ENCODE peak calls at places on chromosomes 6 and 20, in seven cellular contexts. I is fibroblast of lung, Y is OCI-LY7, K is mesothelial cell of epicardium, T is uterus, C is cardiac fibroblast, A is esophagus squamous epithelium. U is an unnamed sample.

GRCh38 chr20:62236674-62236996 is 1.7 kb upstream of the OSBPL2 start:
- DNase-seq in T (no peak), A (no peak), Y (no peak), I (no peak), K (no peak), C (no peak), U (no peak)

GRCh38 chr6:151044465-151045441 is 179.3 kb downstream of the MTHFD1L start:
- DNase-seq in K (no peak), C (peak), Y (no peak), I (peak), T (peak), A (no peak), U (peak)

GRCh38 chr6:56927538-56928453 is 27.1 kb upstream of the BEND6 start:
- DNase-seq in I (peak), T (no peak), K (no peak), Y (peak), A (no peak), C (no peak), U (no peak)

GRCh38 chr6:40957616-40958492 is 81.2 kb downstream of the UNC5CL start:
- DNase-seq in C (peak), A (no peak), T (no peak), K (no peak), Y (no peak), I (peak), U (no peak)

GRCh38 chr6:169839029-169839481 is 87.6 kb downstream of the ERMARD start:
- DNase-seq in I (no peak), T (no peak), K (peak), Y (no peak), C (no peak), A (no peak), U (no peak)

GRCh38 chr20:36305602-36306556 is at the start of gene DLGAP4:
- DNase-seq in C (no peak), K (no peak), T (no peak), I (no peak), A (no peak), Y (no peak), U (no peak)

GRCh38 chr20:44866703-44867335 is 18.7 kb upstream of the YWHAB start:
- DNase-seq in A (no peak), T (no peak), I (no peak), K (no peak), C (no peak), Y (no peak), U (no peak)

GRCh38 chr6:163199371-163199770 is 215.1 kb upstream of the QKI start:
- DNase-seq in I (no peak), K (no peak), Y (no peak), A (no peak), C (no peak), T (no peak), U (no peak)

GRCh38 chr20:36066777-36067176 is 87.8 kb upstream of the EPB41L1 start:
- DNase-seq in A (no peak), I (no peak), K (no peak), C (no peak), Y (no peak), T (no peak), U (no peak)

GRCh38 chr6:19879663-19880062 is 42.5 kb downstream of the ID4 start:
- DNase-seq in C (no peak), I (no peak), T (no peak), A (no peak), K (no peak), Y (no peak), U (no peak)

GRCh38 chr20:5719861-5720401 is 30.3 kb upstream of the SHLD1 start:
- DNase-seq in C (peak), Y (no peak), A (no peak), I (peak), K (no peak), T (no peak), U (no peak)

GRCh38 chr6:31126416-31127175 is 6.3 kb upstream of the CDSN start:
- DNase-seq in I (no peak), C (no peak), Y (no peak), K (no peak), A (no peak), T (no peak), U (no peak)

GRCh38 chr20:29301624-29302259 is 1955.7 kb upstream of the DEFB115 start:
- DNase-seq in K (no peak), T (no peak), I (no peak), A (no peak), C (no peak), Y (no peak), U (no peak)

GRCh38 chr6:80338201-80338836 is 231.8 kb downstream of the BCKDHB start:
- DNase-seq in A (no peak), K (peak), I (no peak), Y (peak), T (peak), C (peak), U (peak)

GRCh38 chr20:58017237-58017969 is 211.1 kb downstream of the ANKRD60 start:
- DNase-seq in C (no peak), T (no peak), I (peak), A (no peak), K (no peak), Y (no peak), U (no peak)

GRCh38 chr20:63517376-63518309 is 2.9 kb upstream of the PPDPF start:
- DNase-seq in C (no peak), T (no peak), Y (no peak), A (no peak), K (no peak), I (no peak), U (no peak)

GRCh38 chr6:29965873-29966601 is 23.7 kb downstream of the HLA-A start:
- DNase-seq in I (peak), T (peak), Y (peak), A (no peak), C (peak), K (no peak), U (peak)

GRCh38 chr20:14960837-14961236 is 623.4 kb upstream of the FLRT3 start:
- DNase-seq in C (no peak), Y (no peak), T (no peak), K (no peak), I (no peak), A (no peak), U (no peak)

GRCh38 chr6:124131779-124132178 is 328.1 kb downstream of the NKAIN2 start:
- DNase-seq in Y (no peak), K (no peak), I (no peak), A (no peak), C (no peak), T (no peak), U (no peak)

GRCh38 chr20:62358171-62358719 is 8.9 kb downstream of the LAMA5 start:
- DNase-seq in I (no peak), T (peak), Y (peak), C (no peak), K (no peak), A (no peak), U (peak)

GRCh38 chr6:101806241-101806640 is 412.7 kb downstream of the GRIK2 start:
- DNase-seq in I (peak), A (no peak), K (no peak), T (no peak), C (peak), Y (no peak), U (no peak)

GRCh38 chr6:165055231-165055630 is 254.2 kb downstream of the C6orf118 start:
- DNase-seq in I (peak), Y (no peak), K (no peak), C (peak), A (no peak), T (no peak), U (no peak)

GRCh38 chr6:122798099-122798641 is 9.1 kb downstream of the SMPDL3A start:
- DNase-seq in T (no peak), C (peak), Y (no peak), A (no peak), I (peak), K (no peak), U (no peak)

GRCh38 chr6:109896333-109896732 is 81.8 kb upstream of the GPR6 start:
- DNase-seq in C (peak), T (no peak), I (peak), K (no peak), A (no peak), Y (no peak), U (no peak)

GRCh38 chr6:80742481-80742880 is 636.0 kb downstream of the BCKDHB start:
- DNase-seq in Y (peak), I (peak), K (no peak), C (peak), T (no peak), A (no peak), U (no peak)

GRCh38 chr6:24227556-24227955 is 101.5 kb downstream of the NRSN1 start:
- DNase-seq in Y (no peak), C (no peak), T (no peak), I (no peak), A (no peak), K (no peak), U (no peak)

DNA sequence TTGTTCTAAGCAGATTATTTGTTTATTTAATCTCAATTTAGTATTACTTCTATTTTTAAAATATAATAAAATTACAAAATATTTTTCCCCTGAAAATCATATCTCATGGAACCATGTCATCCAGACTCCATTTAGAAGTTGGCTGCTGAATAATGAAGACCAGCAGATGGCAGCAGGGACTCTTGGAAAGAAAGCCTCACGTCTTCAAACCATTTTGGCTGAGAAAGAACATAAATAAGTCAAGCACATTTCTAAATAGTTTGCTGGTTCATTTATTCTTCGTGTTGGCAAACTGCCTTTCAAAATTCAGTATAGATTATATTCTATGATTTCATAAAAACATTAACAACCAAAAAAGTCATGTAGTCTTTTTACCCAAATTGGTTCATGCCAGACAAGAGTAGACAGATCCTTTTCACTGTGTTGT is 71.7 kb downstream of the RCAN2 start:
- DNase-seq in A (no peak), K (peak), T (peak), C (peak), Y (peak), I (peak), U (no peak)
- TF ChIP-seq CTCF in A (peak), K (peak), T (peak), C (peak), Y (peak), I (peak), U (peak)

GRCh38 chr6:7899046-7899888 is 11.3 kb downstream of the TXNDC5 start:
- DNase-seq in K (no peak), Y (peak), C (no peak), A (no peak), T (no peak), I (no peak), U (no peak)
- TF ChIP-seq CTCF in K (no peak), Y (peak), C (peak), A (no peak), T (no peak), I (no peak), U (peak)

GRCh38 chr6:44222486-44222986 is 859 bp upstream of the SLC29A1 start:
- DNase-seq in Y (no peak), I (no peak), T (no peak), K (no peak), A (no peak), C (no peak), U (no peak)

GRCh38 chr6:44222987-44223470 is 366 bp upstream of the SLC29A1 start:
- DNase-seq in K (no peak), C (no peak), I (no peak), A (no peak), T (no peak), Y (no peak), U (no peak)

GRCh38 chr6:44224978-44225330 is 1.6 kb downstream of the SLC29A1 start:
- DNase-seq in K (no peak), Y (no peak), C (no peak), I (no peak), T (no peak), A (no peak), U (no peak)

GRCh38 chr6:44224154-44224977 is 971 bp downstream of the SLC29A1 start:
- DNase-seq in I (peak), K (no peak), C (no peak), A (no peak), T (no peak), Y (peak), U (no peak)

GRCh38 chr6:44223471-44224153 is at the start of gene SLC29A1:
- DNase-seq in T (peak), Y (peak), A (no peak), K (peak), I (peak), C (peak), U (peak)
- TF ChIP-seq CTCF in T (no peak), Y (no peak), A (no peak), K (no peak), I (no peak), C (no peak), U (peak)

GRCh38 chr6:105094133-105094640 is 85.6 kb downstream of the POPDC3 start:
- DNase-seq in C (no peak), A (no peak), K (no peak), T (no peak), I (no peak), Y (no peak), U (no peak)
- TF ChIP-seq CTCF in C (no peak), A (no peak), K (no peak), T (no peak), I (no peak), Y (no peak), U (no peak)

DNA sequence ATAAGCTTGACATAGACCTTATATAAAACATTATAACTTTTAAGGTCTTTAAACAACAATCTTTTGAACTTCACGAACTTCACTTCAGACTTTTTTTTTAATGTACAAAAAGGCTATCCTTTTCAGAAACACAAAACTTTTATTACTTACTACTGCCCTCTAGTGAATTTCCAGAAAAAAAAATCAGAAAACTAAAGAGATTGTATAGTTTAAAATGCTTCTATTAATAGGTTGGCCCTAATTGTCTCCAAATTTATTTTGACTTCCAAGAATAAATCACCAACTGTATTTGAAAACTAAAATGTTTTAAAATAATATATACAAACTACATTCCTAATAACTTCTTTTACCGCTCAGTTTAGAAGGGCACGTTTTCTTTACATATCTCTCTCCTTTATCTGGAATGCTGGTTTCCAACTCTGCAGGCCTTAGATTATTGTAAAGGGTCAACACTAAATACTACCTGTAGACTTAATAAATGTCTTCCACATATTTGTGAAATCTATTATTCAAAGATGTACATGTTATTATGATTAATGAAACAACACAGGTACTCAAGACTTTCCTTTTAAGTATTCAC is 66.8 kb downstream of the LMBRD1 start:
- DNase-seq in Y (peak), A (no peak), I (no peak), K (no peak), T (no peak), C (peak), U (no peak)
- TF ChIP-seq CTCF in Y (peak), A (peak), I (peak), K (peak), T (no peak), C (no peak), U (no peak)